ENCODE peak calls at places on chromosome 15, in seven cellular contexts. F is uterus, T is neural crest cell, R is GM10248, K is GM13977, G is cardiac fibroblast, D is fibroblast of lung. S is an unnamed sample.

GRCh38 chr15:96037584-96037983 is 292.9 kb upstream of the NR2F2 start:
- DNase-seq in F (no peak), G (peak), T (no peak), D (peak), R (no peak), K (no peak), S (no peak)

GRCh38 chr15:93088200-93088980 is 621 bp downstream of the RGMA start:
- DNase-seq in F (peak), G (peak), D (peak), T (peak), K (peak), R (peak), S (peak)

GRCh38 chr15:81014446-81015093 is 13.8 kb downstream of the TLNRD1 start:
- DNase-seq in G (peak), T (no peak), K (no peak), R (no peak), D (no peak), F (no peak), S (no peak)

GRCh38 chr15:31373096-31373865 is 46.6 kb downstream of the KLF13 start:
- DNase-seq in T (no peak), G (no peak), D (no peak), R (no peak), F (no peak), K (no peak), S (no peak)

GRCh38 chr15:65130941-65131340 is 2.7 kb downstream of the PDCD7 start:
- DNase-seq in R (no peak), D (no peak), G (no peak), T (no peak), F (no peak), K (no peak), S (peak)

GRCh38 chr15:77856718-77857346 is 220.7 kb downstream of the TBC1D2B start:
- DNase-seq in R (no peak), F (no peak), K (no peak), D (no peak), G (no peak), T (no peak), S (no peak)

GRCh38 chr15:62606376-62607164 is 436.0 kb upstream of the TPM1 start:
- DNase-seq in K (no peak), R (no peak), D (peak), G (peak), T (no peak), F (no peak), S (no peak)

GRCh38 chr15:67049351-67050044 is 15.9 kb upstream of the SMAD3 start:
- DNase-seq in T (no peak), F (no peak), G (peak), K (no peak), R (no peak), D (peak), S (no peak)

GRCh38 chr15:31267161-31268107 is 59.2 kb upstream of the KLF13 start:
- DNase-seq in D (no peak), K (no peak), F (no peak), R (peak), T (no peak), G (no peak), S (no peak)

GRCh38 chr15:51883436-51883835 is 54.0 kb downstream of the TMOD3 start:
- DNase-seq in K (no peak), R (no peak), G (peak), F (no peak), T (no peak), D (peak), S (no peak)

GRCh38 chr15:100725121-100726069 is 123.0 kb downstream of the ASB7 start:
- DNase-seq in F (no peak), D (peak), T (no peak), R (peak), G (peak), K (no peak), S (no peak)

GRCh38 chr15:52496776-52497470 is 31.8 kb downstream of the MYO5A start:
- DNase-seq in T (no peak), D (peak), K (no peak), F (no peak), G (no peak), R (no peak), S (peak)

GRCh38 chr15:39286706-39287105 is 294.2 kb upstream of the THBS1 start:
- DNase-seq in G (peak), F (no peak), T (no peak), R (no peak), K (no peak), D (peak), S (no peak)

GRCh38 chr15:101852356-101852755 is 40.4 kb downstream of the OR4F15 start:
- DNase-seq in G (no peak), T (no peak), R (no peak), F (no peak), K (no peak), D (no peak), S (no peak)

GRCh38 chr15:67188551-67189218 is 65.8 kb downstream of the AAGAB start:
- DNase-seq in K (peak), D (peak), R (peak), F (peak), T (no peak), G (peak), S (no peak)

GRCh38 chr15:90422043-90422442 is 34.0 kb downstream of the IQGAP1 start:
- DNase-seq in D (no peak), F (no peak), G (no peak), R (no peak), K (no peak), T (no peak), S (no peak)

GRCh38 chr15:31371520-31372240 is 45.0 kb downstream of the KLF13 start:
- DNase-seq in T (no peak), F (no peak), R (no peak), D (no peak), G (no peak), K (no peak), S (no peak)

GRCh38 chr15:40846846-40847224 is 3.0 kb downstream of the SPINT1 start:
- DNase-seq in K (peak), T (no peak), R (no peak), D (no peak), G (no peak), F (no peak), S (no peak)

GRCh38 chr15:40055576-40056293 is 16.8 kb upstream of the SRP14 start:
- DNase-seq in R (no peak), D (no peak), G (no peak), K (no peak), F (no peak), T (no peak), S (peak)

GRCh38 chr15:57079907-57080750 is 161.7 kb downstream of the TCF12 start:
- DNase-seq in F (no peak), R (no peak), T (no peak), D (no peak), G (no peak), K (no peak), S (no peak)
- TF ChIP-seq CTCF in F (no peak), R (no peak), T (no peak), D (no peak), G (peak), K (no peak), S (no peak)

DNA sequence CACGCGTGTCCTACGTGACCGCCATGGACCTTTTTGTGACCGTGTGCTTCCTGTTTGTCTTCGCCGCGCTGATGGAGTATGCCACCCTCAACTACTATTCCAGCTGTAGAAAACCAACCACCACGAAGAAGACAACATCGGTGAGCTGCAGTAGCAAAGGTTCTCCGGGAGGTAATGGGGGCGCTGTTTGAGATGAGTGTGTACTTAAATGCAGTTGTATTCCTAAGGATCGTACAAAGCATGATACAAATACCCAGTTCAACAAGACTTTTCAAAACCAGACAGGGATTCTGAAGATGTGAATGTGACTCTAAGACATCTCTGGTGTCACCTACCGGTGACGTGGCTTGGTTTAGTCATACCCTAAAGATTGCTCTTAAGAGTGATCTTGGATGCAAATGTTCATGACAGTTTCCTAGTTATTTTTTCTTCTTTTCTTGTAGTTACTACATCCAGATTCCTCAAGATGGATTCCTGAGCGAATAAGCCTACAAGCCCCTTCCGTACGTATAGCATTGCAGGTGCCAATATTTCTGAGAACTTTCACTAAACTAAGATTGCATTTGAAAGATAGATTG is 556.6 kb downstream of the GABRG3 start:
- DNase-seq in F (no peak), D (no peak), T (no peak), G (no peak), R (no peak), K (no peak), S (no peak)
- TF ChIP-seq CTCF in F (no peak), D (no peak), T (peak), G (no peak), R (no peak), K (no peak), S (no peak)

GRCh38 chr15:73994419-73994883 is at the start of gene PML:
- DNase-seq in F (peak), G (peak), T (peak), D (peak), R (peak), K (peak), S (peak)

GRCh38 chr15:73991726-73992593 is at the start of gene STOML1:
- DNase-seq in T (peak), K (peak), G (peak), D (peak), F (peak), R (peak), S (peak)

GRCh38 chr15:73993211-73993994 is 1.1 kb upstream of the PML start:
- DNase-seq in F (no peak), R (no peak), K (no peak), T (no peak), G (no peak), D (no peak), S (no peak)

GRCh38 chr15:73991260-73991659 is 835 bp downstream of the STOML1 start:
- DNase-seq in F (peak), G (peak), R (no peak), D (peak), T (no peak), K (no peak), S (no peak)

DNA sequence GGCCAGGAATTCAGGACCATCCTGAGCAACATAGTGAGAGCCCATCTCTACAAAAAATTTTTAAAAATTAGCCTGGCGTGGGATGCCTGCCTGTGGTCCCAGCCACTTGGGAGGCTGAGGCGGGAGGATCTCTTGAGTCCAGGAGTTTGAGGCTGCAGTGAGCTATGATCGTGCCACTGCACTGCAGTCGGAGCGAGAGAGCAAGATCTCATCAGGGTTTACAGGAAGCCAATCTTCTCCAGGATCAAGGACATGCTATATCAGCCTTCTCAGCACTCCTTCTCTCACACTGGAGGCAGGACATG is 451 bp upstream of the STOML1 start:
- DNase-seq in T (no peak), G (no peak), D (no peak), F (no peak), K (no peak), R (no peak), S (no peak)
- TF ChIP-seq CTCF in T (no peak), G (no peak), D (no peak), F (no peak), K (no peak), R (no peak), S (peak)

DNA sequence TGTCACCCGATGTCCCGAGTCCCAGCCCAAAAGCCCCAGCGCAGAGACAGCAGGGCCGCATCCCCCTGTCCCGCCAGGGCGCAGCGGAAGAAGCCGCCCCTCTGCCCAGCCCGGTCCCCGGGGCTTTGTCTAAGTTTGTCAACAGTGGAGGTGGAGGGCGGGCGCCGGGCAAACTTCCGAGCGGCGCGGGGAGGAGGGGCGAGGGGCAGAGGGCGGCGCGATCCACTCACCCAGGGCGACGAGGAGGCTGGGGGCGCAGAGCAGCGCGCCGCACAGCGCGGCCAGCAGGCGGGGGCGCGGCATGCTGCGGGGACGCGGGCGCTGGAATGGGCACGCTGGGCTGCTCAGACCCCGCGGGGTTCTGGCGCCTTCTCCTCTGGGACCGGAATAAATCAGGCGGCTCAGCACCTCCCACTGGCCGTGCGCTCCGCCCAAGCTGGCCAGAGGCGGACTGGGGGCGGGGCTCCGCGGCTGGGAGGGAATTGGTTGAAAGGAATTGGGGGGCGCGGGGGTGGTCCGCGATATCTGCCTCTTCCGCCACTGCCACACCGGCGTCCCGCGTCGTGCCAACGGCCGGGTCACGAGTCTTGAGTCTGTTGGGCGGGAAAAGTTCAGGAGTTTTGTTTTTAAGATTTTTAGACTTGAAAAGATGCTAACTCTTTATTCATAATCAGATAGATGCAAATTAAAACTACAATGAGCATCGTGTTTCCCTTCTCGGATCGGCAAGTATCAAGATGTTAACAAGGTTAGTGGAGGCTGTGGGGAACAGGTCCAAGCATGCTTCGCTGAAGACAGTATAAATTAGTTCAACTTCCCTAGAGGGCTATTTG is at the start of gene MFGE8:
- DNase-seq in R (peak), G (peak), D (peak), T (peak), F (peak), K (peak), S (peak)
- TF ChIP-seq CTCF in R (no peak), G (no peak), D (no peak), T (no peak), F (peak), K (no peak), S (no peak)

GRCh38 chr15:54307926-54308325 is 329.7 kb downstream of the UNC13C start:
- DNase-seq in K (no peak), D (no peak), T (no peak), F (no peak), G (no peak), R (no peak), S (no peak)

GRCh38 chr15:54307252-54307902 is 329.1 kb downstream of the UNC13C start:
- DNase-seq in F (no peak), K (no peak), G (no peak), D (no peak), R (no peak), T (no peak), S (no peak)

GRCh38 chr15:54312528-54312927 is 334.3 kb downstream of the UNC13C start:
- DNase-seq in F (no peak), G (no peak), R (no peak), D (no peak), T (no peak), K (no peak), S (no peak)
- TF ChIP-seq CTCF in F (no peak), G (no peak), R (no peak), D (no peak), T (no peak), K (no peak), S (no peak)

GRCh38 chr15:85026304-85027032 is 44.8 kb downstream of the PDE8A start:
- DNase-seq in K (no peak), T (no peak), D (peak), R (no peak), G (no peak), F (no peak), S (no peak)

GRCh38 chr15:85024003-85024402 is 42.3 kb downstream of the PDE8A start:
- DNase-seq in R (no peak), D (no peak), F (no peak), T (no peak), K (no peak), G (no peak), S (no peak)

GRCh38 chr15:85025516-85026279 is 44.0 kb downstream of the PDE8A start:
- DNase-seq in F (no peak), D (no peak), T (no peak), K (no peak), G (no peak), R (no peak), S (no peak)

GRCh38 chr15:85022860-85023403 is 41.3 kb downstream of the PDE8A start:
- DNase-seq in F (no peak), T (no peak), G (no peak), R (no peak), D (no peak), K (no peak), S (no peak)

GRCh38 chr15:85024509-85025336 is 43.1 kb downstream of the PDE8A start:
- DNase-seq in R (no peak), F (no peak), K (peak), T (no peak), D (peak), G (peak), S (peak)
- TF ChIP-seq CTCF in R (no peak), F (no peak), K (no peak), T (no peak), D (no peak), G (no peak), S (no peak)

GRCh38 chr15:87477759-87478687 is 778.5 kb downstream of the NTRK3 start:
- DNase-seq in T (no peak), K (no peak), R (no peak), D (peak), F (peak), G (peak), S (no peak)
- TF ChIP-seq CTCF in T (peak), K (no peak), R (no peak), D (peak), F (no peak), G (peak), S (no peak)

DNA sequence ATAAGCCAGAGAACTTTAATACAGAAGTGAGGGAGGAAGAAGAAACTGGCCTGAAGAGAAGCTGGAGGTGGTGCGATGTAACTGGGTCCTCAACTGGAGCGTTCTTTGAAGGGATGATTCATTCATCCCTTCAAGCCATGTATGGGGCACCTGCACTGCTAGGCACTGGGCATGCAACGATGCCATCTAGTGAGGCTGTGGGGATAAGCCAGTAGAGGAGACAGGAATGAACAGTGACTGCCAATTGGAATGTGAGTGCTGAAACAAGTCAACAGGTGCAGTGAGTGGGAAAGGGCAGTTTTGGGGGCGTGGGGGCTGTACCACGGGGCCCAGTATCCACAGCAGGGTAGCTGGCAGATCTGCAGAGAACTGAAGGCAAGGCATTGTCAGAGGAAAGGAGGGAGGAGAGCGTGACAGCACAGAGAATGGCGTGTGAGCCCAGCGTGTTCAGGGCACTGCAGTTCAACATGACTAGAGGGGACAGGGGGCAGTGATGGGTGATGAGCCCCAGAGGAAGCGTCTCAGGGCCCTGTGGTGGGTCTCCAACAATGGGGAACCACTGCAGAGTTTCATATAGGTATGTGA is 3.8 kb upstream of the KIF23 start:
- DNase-seq in G (no peak), D (peak), K (no peak), T (no peak), R (no peak), F (no peak), S (peak)
- TF ChIP-seq CTCF in G (peak), D (peak), K (no peak), T (no peak), R (peak), F (no peak), S (no peak)

GRCh38 chr15:57635300-57635944 is 43.7 kb downstream of the MYZAP start:
- DNase-seq in D (no peak), G (no peak), K (no peak), R (no peak), F (no peak), T (no peak), S (no peak)

GRCh38 chr15:57646057-57646456 is 54.4 kb downstream of the MYZAP start:
- DNase-seq in D (no peak), R (no peak), F (no peak), G (no peak), T (no peak), K (no peak), S (no peak)

GRCh38 chr15:57637836-57638235 is 46.1 kb downstream of the MYZAP start:
- DNase-seq in D (no peak), T (no peak), R (no peak), F (no peak), K (no peak), G (no peak), S (no peak)

GRCh38 chr15:57639306-57639705 is 47.6 kb downstream of the MYZAP start:
- DNase-seq in R (no peak), D (no peak), K (no peak), T (no peak), F (no peak), G (no peak), S (no peak)

GRCh38 chr15:57640935-57641682 is 49.4 kb downstream of the MYZAP start:
- DNase-seq in T (peak), R (peak), G (peak), F (no peak), K (peak), D (peak), S (peak)
- TF ChIP-seq CTCF in T (peak), R (peak), G (peak), F (peak), K (peak), D (peak), S (peak)